ENCODE peak calls at places on chromosomes 7 and 10, in six cellular contexts. J, O, I, B, T and K are unnamed samples.

GRCh38 chr7:29626730-29627129 is 63.1 kb downstream of the PRR15 start:
- DNase-seq in I (no peak), T (no peak), O (no peak), J (no peak), B (no peak), K (no peak)

GRCh38 chr10:132305654-132306340 is 2.0 kb downstream of the STK32C start:
- DNase-seq in T (no peak), J (no peak), O (peak; percentile 48), I (no peak), B (no peak), K (no peak)

GRCh38 chr7:98878365-98879197 is at the start of gene TRRAP:
- DNase-seq in B (peak; percentile 76), T (peak; percentile 82), I (peak; percentile 49), J (peak; percentile 80), O (peak; percentile 79), K (peak; percentile 63)

GRCh38 chr7:29341156-29341555 is 146.6 kb downstream of the CHN2 start:
- DNase-seq in I (no peak), B (no peak), O (no peak), J (no peak), T (no peak), K (no peak)

GRCh38 chr7:857661-858060 is 18.7 kb upstream of the GET4 start:
- DNase-seq in O (no peak), I (no peak), T (no peak), J (no peak), B (no peak), K (no peak)

GRCh38 chr7:95686109-95686508 is 86.2 kb upstream of the DYNC1I1 start:
- DNase-seq in B (peak; percentile 41), I (no peak), J (peak; percentile 53), T (no peak), O (peak; percentile 81), K (peak; percentile 38)

GRCh38 chr7:104113788-104114187 is 94.0 kb downstream of the ORC5 start:
- DNase-seq in J (no peak), B (no peak), T (no peak), O (no peak), I (no peak), K (no peak)

GRCh38 chr10:123772645-123773508 is 106.7 kb downstream of the GPR26 start:
- DNase-seq in T (peak; percentile 4), B (no peak), I (no peak), J (no peak), O (no peak), K (no peak)

GRCh38 chr7:99224263-99224947 is 16.5 kb upstream of the KPNA7 start:
- DNase-seq in O (peak; percentile 84), T (no peak), I (no peak), J (no peak), B (peak; percentile 89), K (no peak)

GRCh38 chr7:33157311-33157710 is 27.9 kb downstream of the BBS9 start:
- DNase-seq in T (no peak), J (no peak), I (no peak), O (no peak), B (no peak), K (no peak)

GRCh38 chr7:87148332-87148955 is 3.8 kb upstream of the DMTF1 start:
- DNase-seq in I (no peak), O (peak; percentile 41), J (no peak), T (peak; percentile 28), B (no peak), K (no peak)

GRCh38 chr10:86170255-86171153 is 196.1 kb downstream of the GRID1 start:
- DNase-seq in B (no peak), I (no peak), J (no peak), O (no peak), T (no peak), K (no peak)

GRCh38 chr7:7254908-7255307 is 72.6 kb downstream of the C1GALT1 start:
- DNase-seq in J (no peak), O (no peak), B (no peak), I (no peak), T (no peak), K (no peak)
- H3K27ac ChIP-seq in J (no peak overlapping the region), O (no peak overlapping the region), B (no peak overlapping the region), I (no peak overlapping the region), T (no peak overlapping the region), K (no peak overlapping the region)

DNA sequence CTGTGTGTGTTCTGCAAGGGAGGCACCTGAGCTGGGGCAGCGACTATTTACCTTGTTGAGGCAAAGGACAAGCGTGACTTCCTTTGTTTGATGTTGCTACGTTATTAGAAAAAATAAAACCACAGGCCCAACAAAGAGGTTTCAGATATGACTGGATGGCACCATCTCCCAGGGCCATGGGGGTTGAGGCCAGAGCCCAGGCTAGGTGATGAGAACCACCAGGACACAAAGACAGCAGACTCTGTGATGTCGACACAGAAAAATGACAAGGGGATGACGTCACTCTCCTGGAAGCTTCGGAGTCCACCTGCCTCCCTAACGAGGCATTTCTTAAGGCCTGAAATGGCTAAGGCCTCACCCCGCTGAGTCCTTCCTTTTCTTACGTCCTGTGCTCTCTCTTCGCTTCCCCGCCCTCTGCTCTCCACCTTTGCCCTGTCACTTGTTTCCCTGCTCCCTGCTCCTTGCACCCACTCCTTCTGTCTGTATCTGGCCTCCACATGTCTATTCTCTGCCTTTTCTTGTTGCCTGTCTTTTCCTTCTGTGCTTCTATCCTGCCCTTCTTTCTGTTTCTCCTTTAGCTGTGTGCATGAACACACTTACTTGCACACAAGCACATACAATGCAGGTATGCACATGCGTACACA is 82.9 kb upstream of the ADRB1 start:
- DNase-seq in T (peak; percentile 75), B (peak; percentile 50), I (peak; percentile 23), J (no peak), O (peak; percentile 53), K (no peak)
- H3K27ac ChIP-seq in T (peak overlapping the region; percentile 46), B (no peak overlapping the region), I (peak overlapping the region; percentile 42), J (no peak overlapping the region), O (peak overlapping the region; percentile 77), K (no peak overlapping the region)

GRCh38 chr7:134048166-134048565 is 79.0 kb upstream of the LRGUK start:
- DNase-seq in T (no peak), B (no peak), I (no peak), O (no peak), J (no peak), K (no peak)

GRCh38 chr7:134044682-134045081 is 82.5 kb upstream of the LRGUK start:
- DNase-seq in I (no peak), O (no peak), T (no peak), B (no peak), J (no peak), K (no peak)

GRCh38 chr7:134045716-134046115 is 81.4 kb upstream of the LRGUK start:
- DNase-seq in B (no peak), O (no peak), J (no peak), I (no peak), T (no peak), K (no peak)

GRCh38 chr7:134047675-134048074 is 79.5 kb upstream of the LRGUK start:
- DNase-seq in I (no peak), O (no peak), J (no peak), T (no peak), B (no peak), K (no peak)

GRCh38 chr7:134046594-134047128 is 80.5 kb upstream of the LRGUK start:
- DNase-seq in B (no peak), T (no peak), I (no peak), O (no peak), J (no peak), K (no peak)
- H3K27ac ChIP-seq in B (no peak overlapping the region), T (no peak overlapping the region), I (no peak overlapping the region), O (no peak overlapping the region), J (no peak overlapping the region), K (no peak overlapping the region)

GRCh38 chr10:24901686-24902399 is 50.6 kb downstream of the PRTFDC1 start:
- DNase-seq in I (no peak), O (peak; percentile 88), J (peak; percentile 53), T (no peak), B (peak; percentile 69), K (peak; percentile 45)
- H3K27ac ChIP-seq in I (no peak overlapping the region), O (peak overlapping the region; percentile 85), J (no peak overlapping the region), T (no peak overlapping the region), B (peak overlapping the region; percentile 78), K (peak overlapping the region; percentile 76)

GRCh38 chr10:15742831-15743230 is 23.1 kb upstream of the ITGA8 start:
- DNase-seq in T (no peak), B (no peak), I (no peak), O (no peak), J (no peak), K (no peak)

GRCh38 chr10:15744217-15744865 is 24.6 kb upstream of the ITGA8 start:
- DNase-seq in T (peak; percentile 6), I (no peak), B (peak; percentile 7), O (peak; percentile 71), J (peak; percentile 40), K (no peak)

GRCh38 chr10:15743443-15743842 is 23.7 kb upstream of the ITGA8 start:
- DNase-seq in B (no peak), I (no peak), O (no peak), T (no peak), J (no peak), K (no peak)

GRCh38 chr10:15740261-15740660 is 20.5 kb upstream of the ITGA8 start:
- DNase-seq in J (no peak), O (no peak), T (no peak), I (no peak), B (no peak), K (no peak)

DNA sequence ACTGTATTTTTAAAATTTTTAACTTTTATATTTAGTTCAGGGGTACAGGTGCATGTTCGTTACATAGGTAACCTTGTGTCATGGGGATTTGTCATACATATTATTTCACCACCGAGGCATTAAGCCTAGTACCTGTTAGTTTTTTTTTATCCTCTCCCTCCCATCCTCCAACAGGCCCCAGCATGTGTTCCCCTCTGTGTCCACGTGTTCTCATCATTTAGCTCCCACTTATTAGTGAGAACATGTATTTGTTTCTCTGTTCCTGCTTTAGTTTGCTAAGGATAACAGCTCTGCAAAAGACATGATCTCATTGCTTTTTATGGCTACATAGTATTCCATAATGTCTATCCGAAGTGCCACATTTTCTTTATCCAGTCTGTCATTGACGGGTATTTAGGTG is 22.4 kb upstream of the ITGA8 start:
- DNase-seq in T (no peak), O (no peak), B (no peak), I (no peak), J (no peak), K (no peak)
- H3K27ac ChIP-seq in T (no peak overlapping the region), O (no peak overlapping the region), B (no peak overlapping the region), I (no peak overlapping the region), J (no peak overlapping the region), K (no peak overlapping the region)

GRCh38 chr10:80504897-80505465 is 32.7 kb upstream of the SH2D4B start:
- DNase-seq in J (no peak), T (no peak), I (no peak), O (no peak), B (peak; percentile 63), K (no peak)
- H3K27ac ChIP-seq in J (peak overlapping the region; percentile 82), T (peak overlapping the region; percentile 51), I (peak overlapping the region; percentile 62), O (peak overlapping the region; percentile 100), B (peak overlapping the region; percentile 99), K (peak overlapping the region; percentile 82)

GRCh38 chr7:75946207-75946855 is 31.4 kb downstream of the POR start:
- DNase-seq in I (no peak), B (no peak), J (no peak), T (no peak), O (no peak), K (no peak)
- H3K27ac ChIP-seq in I (no peak overlapping the region), B (peak overlapping the region; percentile 83), J (no peak overlapping the region), T (no peak overlapping the region), O (peak overlapping the region; percentile 81), K (no peak overlapping the region)

GRCh38 chr10:98349508-98349922 is 65.5 kb downstream of the PYROXD2 start:
- DNase-seq in B (no peak), J (peak; percentile 53), T (no peak), O (no peak), I (no peak), K (no peak)
- H3K27ac ChIP-seq in B (no peak overlapping the region), J (no peak overlapping the region), T (no peak overlapping the region), O (no peak overlapping the region), I (no peak overlapping the region), K (no peak overlapping the region)